ENCODE peak calls at places on chromosomes 5 and 9, in nine cellular contexts. X is AG04450, A is neural crest cell, Y is right atrium auricular region, T is upper lobe of right lung, U is GM10248, S is mammary epithelial cell, Z is endothelial cell, N is colonic mucosa. D is an unnamed sample.

GRCh38 chr9:111271481-111272080 is 58.4 kb downstream of the OR2K2 start:
- DNase-seq in X (no peak), A (no peak), Y (no peak), T (no peak), U (no peak), S (no peak), Z (no peak), N (no peak), D (no peak)

GRCh38 chr9:101727621-101728524 is 10.6 kb downstream of the GRIN3A start:
- DNase-seq in X (no peak), A (peak; percentile 19), Y (no peak), T (no peak), U (peak; percentile 29), S (no peak), Z (peak; percentile 47), N (no peak), D (peak; percentile 47)

GRCh38 chr5:131280417-131280816 is 16.6 kb downstream of the CDC42SE2 start:
- DNase-seq in X (no peak), A (no peak), Y (no peak), T (no peak), U (no peak), S (no peak), Z (no peak), N (no peak), D (peak; percentile 48)

GRCh38 chr9:1319436-1319835 is 269.3 kb downstream of the DMRT2 start:
- DNase-seq in X (no peak), A (no peak), Y (no peak), T (no peak), U (no peak), S (no peak), Z (no peak), N (no peak), D (no peak)

GRCh38 chr5:103275851-103276250 is 17.3 kb downstream of the MACIR start:
- DNase-seq in X (no peak), A (no peak), Y (no peak), T (no peak), U (no peak), S (no peak), Z (no peak), N (no peak), D (no peak)

GRCh38 chr5:103178167-103178566 is 58.1 kb downstream of the PPIP5K2 start:
- DNase-seq in X (no peak), A (no peak), Y (no peak), T (no peak), U (no peak), S (no peak), Z (no peak), N (no peak), D (no peak)

GRCh38 chr5:26553079-26553478 is 485.3 kb downstream of the CDH9 start:
- DNase-seq in X (no peak), A (peak; percentile 23), Y (no peak), T (no peak), U (no peak), S (no peak), Z (no peak), N (no peak), D (peak; percentile 70)

GRCh38 chr9:81191222-81191621 is 498.1 kb downstream of the TLE1 start:
- DNase-seq in X (no peak), A (no peak), Y (no peak), T (no peak), U (no peak), S (no peak), Z (no peak), N (no peak), D (no peak)

GRCh38 chr9:120592210-120592609 is 12.2 kb upstream of the CDK5RAP2 start:
- DNase-seq in X (no peak), A (no peak), Y (no peak), T (no peak), U (no peak), S (no peak), Z (no peak), N (no peak), D (no peak)

GRCh38 chr9:127004946-127005769 is 90.6 kb downstream of the RALGPS1 start:
- DNase-seq in X (no peak), A (no peak), Y (no peak), T (no peak), U (peak; percentile 82), S (peak; percentile 45), Z (no peak), N (no peak), D (peak; percentile 11)

GRCh38 chr9:4792054-4792571 is 631 bp upstream of the RCL1 start:
- DNase-seq in X (no peak), A (no peak), Y (no peak), T (no peak), U (no peak), S (no peak), Z (peak; percentile 15), N (peak; percentile 27), D (no peak)

GRCh38 chr5:132458651-132459030 is 31.9 kb downstream of the IRF1 start:
- DNase-seq in X (no peak), A (no peak), Y (no peak), T (no peak), U (peak; percentile 45), S (peak; percentile 82), Z (no peak), N (no peak), D (peak; percentile 66)

GRCh38 chr5:11273180-11273882 is 512.3 kb upstream of the DAP start:
- DNase-seq in X (no peak), A (no peak), Y (no peak), T (no peak), U (no peak), S (no peak), Z (no peak), N (no peak), D (peak; percentile 52)

GRCh38 chr5:10602031-10602806 is 38.3 kb downstream of the ANKRD33B start:
- DNase-seq in X (no peak), A (no peak), Y (no peak), T (no peak), U (no peak), S (no peak), Z (no peak), N (no peak), D (no peak)

GRCh38 chr5:132430736-132431135 is 59.8 kb downstream of the IRF1 start:
- DNase-seq in X (no peak), A (no peak), Y (no peak), T (no peak), U (no peak), S (no peak), Z (no peak), N (no peak), D (no peak)

GRCh38 chr5:150763023-150763793 is 4.4 kb upstream of the DCTN4 start:
- DNase-seq in X (no peak), A (no peak), Y (peak; percentile 91), T (no peak), U (no peak), S (peak; percentile 93), Z (no peak), N (no peak), D (peak; percentile 100)

GRCh38 chr5:53381-54174 is 38.4 kb upstream of the PLEKHG4B start:
- DNase-seq in X (no peak), A (peak; percentile 43), Y (no peak), T (peak; percentile 82), U (no peak), S (peak; percentile 16), Z (peak; percentile 56), N (no peak), D (peak; percentile 23)
- TF ChIP-seq CTCF in X (no peak), A (no peak), Y (no peak), T (no peak), U (no peak), S (no peak), Z (no peak), N (no peak), D (no peak)

DNA sequence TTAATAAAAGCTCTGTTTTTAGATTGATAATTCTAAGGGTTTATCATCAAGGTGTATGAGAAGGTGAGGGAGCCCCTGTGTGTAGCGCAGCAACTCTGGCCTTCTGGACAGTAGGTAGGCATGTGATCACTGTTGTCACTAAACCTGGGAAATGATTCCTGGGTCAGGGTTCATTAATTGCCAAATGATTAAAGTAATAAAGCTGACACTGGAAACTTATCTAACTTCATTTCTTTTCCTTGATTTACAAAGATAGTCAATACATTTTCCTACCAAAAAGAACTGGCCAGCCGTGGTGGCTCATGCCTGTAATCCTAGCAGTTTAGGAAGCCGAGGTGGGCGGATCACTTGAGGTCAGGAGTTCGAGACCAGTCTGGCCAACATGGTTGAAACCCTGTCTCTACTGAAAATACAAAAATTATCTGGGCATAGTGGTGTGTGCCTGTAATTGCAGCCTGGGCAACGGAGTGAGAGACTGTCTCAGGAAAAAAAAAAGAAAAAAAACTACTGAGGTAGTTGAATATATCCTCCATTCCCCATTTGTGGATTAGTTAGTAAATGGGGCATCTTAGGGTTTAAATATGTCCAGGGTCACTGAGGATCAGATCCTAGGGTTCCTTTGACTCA is 2.4 kb downstream of the EHMT1 start:
- DNase-seq in X (no peak), A (no peak), Y (no peak), T (no peak), U (no peak), S (no peak), Z (no peak), N (no peak), D (no peak)
- TF ChIP-seq CTCF in X (peak; percentile 47), A (peak; percentile 62), Y (no peak), T (peak; percentile 32), U (peak; percentile 12), S (no peak), Z (peak; percentile 74), N (no peak), D (peak; percentile 14)

GRCh38 chr5:108451269-108451668 is 69.4 kb upstream of the FBXL17 start:
- DNase-seq in X (no peak), A (no peak), Y (no peak), T (no peak), U (no peak), S (no peak), Z (no peak), N (no peak), D (no peak)
- TF ChIP-seq CTCF in X (peak; percentile 5), A (peak; percentile 48), Y (no peak), T (no peak), U (no peak), S (no peak), Z (no peak), N (no peak), D (no peak)

GRCh38 chr9:30036558-30036957 is 2347.9 kb upstream of the ACO1 start:
- DNase-seq in X (no peak), A (no peak), Y (no peak), T (no peak), U (no peak), S (no peak), Z (no peak), N (no peak), D (no peak)

DNA sequence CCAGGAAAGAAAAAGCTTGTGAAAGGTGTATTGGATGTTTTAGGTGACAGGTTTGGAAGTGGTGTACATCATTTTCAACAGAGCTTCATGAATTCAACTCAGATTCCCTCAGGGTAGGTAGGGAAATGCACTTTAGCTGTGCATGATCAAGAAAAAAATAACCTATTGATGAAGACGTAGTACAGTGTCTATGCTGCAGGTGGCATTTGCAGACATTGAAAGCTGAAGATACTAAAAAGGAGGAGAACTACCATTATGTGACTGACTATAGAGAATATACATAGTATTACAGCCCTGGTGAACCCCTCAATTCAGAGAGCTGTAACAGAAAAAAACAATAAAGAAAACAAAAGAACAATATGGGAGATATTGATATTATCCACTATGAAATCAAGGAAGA is 2344.7 kb upstream of the ACO1 start:
- DNase-seq in X (no peak), A (no peak), Y (no peak), T (no peak), U (no peak), S (no peak), Z (no peak), N (no peak), D (peak; percentile 16)
- TF ChIP-seq CTCF in X (no peak), A (peak; percentile 33), Y (no peak), T (no peak), U (no peak), S (peak; percentile 6), Z (peak; percentile 41), N (no peak), D (no peak)

D was measured in MCF 10A.